ENCODE peak calls at places on chromosomes 13 and 19, in five cellular contexts. M is H9, R is Daoy, G is neuronal stem cell, A is IMR-90. O is an unnamed sample.

GRCh38 chr13:112965103-112965502 is 3.9 kb upstream of the MCF2L start:
- DNase-seq in M (no peak), A (no peak), R (no peak), G (no peak), O (no peak)

GRCh38 chr19:17209126-17210036 is 5.8 kb upstream of the USE1 start:
- DNase-seq in M (peak), A (peak), R (peak), G (peak), O (peak)

GRCh38 chr19:13574933-13575332 is 68.7 kb upstream of the CACNA1A start:
- DNase-seq in A (peak), G (no peak), R (peak), M (peak), O (no peak)

GRCh38 chr19:12948597-12949362 is 3.1 kb downstream of the RAD23A start:
- DNase-seq in A (no peak), M (no peak), G (no peak), R (no peak), O (no peak)

GRCh38 chr19:28694812-28695211 is 518.1 kb downstream of the UQCRFS1 start:
- DNase-seq in R (peak), G (no peak), M (no peak), A (no peak), O (no peak)

GRCh38 chr19:23787106-23787505 is 28.4 kb upstream of the ZNF681 start:
- DNase-seq in A (peak), M (no peak), R (peak), G (no peak), O (no peak)

GRCh38 chr19:40578442-40578908 is 1.8 kb downstream of the SHKBP1 start:
- DNase-seq in G (no peak), R (no peak), A (peak), M (peak), O (no peak)

GRCh38 chr19:35195822-35196221 is 32.7 kb downstream of the FAM187B start:
- DNase-seq in R (no peak), A (no peak), G (no peak), M (no peak), O (no peak)

GRCh38 chr13:22915442-22916082 is 265.2 kb upstream of the SGCG start:
- DNase-seq in A (peak), M (peak), R (peak), G (peak), O (peak)

GRCh38 chr13:75418997-75419396 is 63.0 kb downstream of the TBC1D4 start:
- DNase-seq in A (peak), M (no peak), G (no peak), R (no peak), O (no peak)

GRCh38 chr13:77696006-77696862 is 1.3 kb upstream of the SLAIN1 start:
- DNase-seq in A (no peak), R (no peak), G (peak), M (no peak), O (no peak)

GRCh38 chr13:103102482-103102881 is 36.3 kb upstream of the SLC10A2 start:
- DNase-seq in M (no peak), A (no peak), R (no peak), G (no peak), O (no peak)

GRCh38 chr19:10514211-10515145 is 2.8 kb downstream of the S1PR5 start:
- DNase-seq in G (no peak), M (peak), R (no peak), A (no peak), O (no peak)

GRCh38 chr13:47413112-47413511 is 516.3 kb upstream of the HTR2A start:
- DNase-seq in M (no peak), R (no peak), G (no peak), A (peak), O (no peak)

GRCh38 chr13:110310541-110311491 is 3.7 kb downstream of the COL4A2 start:
- DNase-seq in A (no peak), M (peak), R (no peak), G (no peak), O (no peak)

GRCh38 chr19:14150770-14151661 is 14.6 kb upstream of the ASF1B start:
- DNase-seq in M (no peak), R (no peak), G (no peak), A (no peak), O (no peak)

GRCh38 chr13:74246398-74246975 is 112.3 kb upstream of the KLF12 start:
- DNase-seq in G (no peak), A (peak), R (no peak), M (no peak), O (no peak)

GRCh38 chr13:50484472-50485113 is 358.9 kb downstream of the DLEU7 start:
- DNase-seq in A (no peak), G (no peak), M (no peak), R (no peak), O (no peak)

GRCh38 chr13:21478881-21479808 is 20.0 kb upstream of the ZDHHC20 start:
- DNase-seq in G (peak), M (no peak), A (peak), R (peak), O (no peak)

GRCh38 chr19:38831142-38831605 is 420 bp downstream of the ECH1 start:
- DNase-seq in A (peak), M (peak), R (peak), G (no peak), O (no peak)

GRCh38 chr19:31530781-31531180 is 181.5 kb upstream of the TSHZ3 start:
- DNase-seq in G (no peak), R (no peak), M (no peak), A (no peak), O (no peak)